ENCODE peak calls at places on chromosomes 5 and 9, in seven cellular contexts. One of them, this sample, is unnamed.

GRCh38 chr9:69264526-69264925 is 60.5 kb upstream of the ENTREP1 start:
- DNase-seq in activated CD4-positive, alpha-beta T cell treated with anti-CD3 and anti-CD28 coated beads for 1 hour: no peak
- DNase-seq in activated effector memory CD4-positive, alpha-beta T cell treated with anti-CD3 and anti-CD28 coated beads, Interleukin-2, amount 50 U/mL, for 16 hours: no peak
- DNase-seq in CD4-positive, alpha-beta T cell: no peak
- DNase-seq in cardiac fibroblast: peak
- DNase-seq in heart right ventricle: no peak
- DNase-seq in cardiac muscle cell: no peak
- DNase-seq in this sample: no peak

GRCh38 chr5:150321784-150322183 is 19.1 kb upstream of the ARSI start:
- DNase-seq in activated CD4-positive, alpha-beta T cell treated with anti-CD3 and anti-CD28 coated beads for 1 hour: no peak
- DNase-seq in activated effector memory CD4-positive, alpha-beta T cell treated with anti-CD3 and anti-CD28 coated beads, Interleukin-2, amount 50 U/mL, for 16 hours: no peak
- DNase-seq in CD4-positive, alpha-beta T cell: no peak
- DNase-seq in cardiac fibroblast: peak
- DNase-seq in heart right ventricle: no peak
- DNase-seq in cardiac muscle cell: no peak
- DNase-seq in this sample: no peak

GRCh38 chr9:134136117-134136996 is 475 bp downstream of the WDR5 start:
- DNase-seq in activated CD4-positive, alpha-beta T cell treated with anti-CD3 and anti-CD28 coated beads for 1 hour: no peak
- DNase-seq in activated effector memory CD4-positive, alpha-beta T cell treated with anti-CD3 and anti-CD28 coated beads, Interleukin-2, amount 50 U/mL, for 16 hours: peak
- DNase-seq in CD4-positive, alpha-beta T cell: no peak
- DNase-seq in cardiac fibroblast: peak
- DNase-seq in heart right ventricle: no peak
- DNase-seq in cardiac muscle cell: peak
- DNase-seq in this sample: no peak

GRCh38 chr5:81183811-81184748 is 49.0 kb upstream of the CKMT2 start:
- DNase-seq in activated CD4-positive, alpha-beta T cell treated with anti-CD3 and anti-CD28 coated beads for 1 hour: no peak
- DNase-seq in activated effector memory CD4-positive, alpha-beta T cell treated with anti-CD3 and anti-CD28 coated beads, Interleukin-2, amount 50 U/mL, for 16 hours: no peak
- DNase-seq in CD4-positive, alpha-beta T cell: no peak
- DNase-seq in cardiac fibroblast: no peak
- DNase-seq in heart right ventricle: no peak
- DNase-seq in cardiac muscle cell: no peak
- DNase-seq in this sample: no peak

GRCh38 chr5:3303777-3304176 is 291.9 kb upstream of the IRX1 start:
- DNase-seq in activated CD4-positive, alpha-beta T cell treated with anti-CD3 and anti-CD28 coated beads for 1 hour: no peak
- DNase-seq in activated effector memory CD4-positive, alpha-beta T cell treated with anti-CD3 and anti-CD28 coated beads, Interleukin-2, amount 50 U/mL, for 16 hours: no peak
- DNase-seq in CD4-positive, alpha-beta T cell: no peak
- DNase-seq in cardiac fibroblast: no peak
- DNase-seq in heart right ventricle: no peak
- DNase-seq in cardiac muscle cell: peak
- DNase-seq in this sample: no peak

GRCh38 chr5:158224200-158224599 is 365.3 kb upstream of the CLINT1 start:
- DNase-seq in activated CD4-positive, alpha-beta T cell treated with anti-CD3 and anti-CD28 coated beads for 1 hour: no peak
- DNase-seq in activated effector memory CD4-positive, alpha-beta T cell treated with anti-CD3 and anti-CD28 coated beads, Interleukin-2, amount 50 U/mL, for 16 hours: no peak
- DNase-seq in CD4-positive, alpha-beta T cell: no peak
- DNase-seq in cardiac fibroblast: no peak
- DNase-seq in heart right ventricle: no peak
- DNase-seq in cardiac muscle cell: no peak
- DNase-seq in this sample: no peak

GRCh38 chr9:136881691-136882108 is 4.6 kb upstream of the TRAF2 start:
- DNase-seq in activated CD4-positive, alpha-beta T cell treated with anti-CD3 and anti-CD28 coated beads for 1 hour: peak
- DNase-seq in activated effector memory CD4-positive, alpha-beta T cell treated with anti-CD3 and anti-CD28 coated beads, Interleukin-2, amount 50 U/mL, for 16 hours: peak
- DNase-seq in CD4-positive, alpha-beta T cell: no peak
- DNase-seq in cardiac fibroblast: no peak
- DNase-seq in heart right ventricle: peak
- DNase-seq in cardiac muscle cell: peak
- DNase-seq in this sample: peak

GRCh38 chr9:71783120-71783523 is 14.8 kb upstream of the CEMIP2 start:
- DNase-seq in activated CD4-positive, alpha-beta T cell treated with anti-CD3 and anti-CD28 coated beads for 1 hour: peak
- DNase-seq in activated effector memory CD4-positive, alpha-beta T cell treated with anti-CD3 and anti-CD28 coated beads, Interleukin-2, amount 50 U/mL, for 16 hours: peak
- DNase-seq in CD4-positive, alpha-beta T cell: peak
- DNase-seq in cardiac fibroblast: no peak
- DNase-seq in heart right ventricle: peak
- DNase-seq in cardiac muscle cell: no peak
- DNase-seq in this sample: peak

GRCh38 chr9:88523056-88523455 is 11.9 kb upstream of the NXNL2 start:
- DNase-seq in activated CD4-positive, alpha-beta T cell treated with anti-CD3 and anti-CD28 coated beads for 1 hour: no peak
- DNase-seq in activated effector memory CD4-positive, alpha-beta T cell treated with anti-CD3 and anti-CD28 coated beads, Interleukin-2, amount 50 U/mL, for 16 hours: no peak
- DNase-seq in CD4-positive, alpha-beta T cell: no peak
- DNase-seq in cardiac fibroblast: no peak
- DNase-seq in heart right ventricle: no peak
- DNase-seq in cardiac muscle cell: peak
- DNase-seq in this sample: no peak

GRCh38 chr5:9644630-9645029 is 14.5 kb upstream of the TAS2R1 start:
- DNase-seq in activated CD4-positive, alpha-beta T cell treated with anti-CD3 and anti-CD28 coated beads for 1 hour: no peak
- DNase-seq in activated effector memory CD4-positive, alpha-beta T cell treated with anti-CD3 and anti-CD28 coated beads, Interleukin-2, amount 50 U/mL, for 16 hours: no peak
- DNase-seq in CD4-positive, alpha-beta T cell: no peak
- DNase-seq in cardiac fibroblast: peak
- DNase-seq in heart right ventricle: no peak
- DNase-seq in cardiac muscle cell: peak
- DNase-seq in this sample: no peak

GRCh38 chr5:55934117-55934613 is 60.6 kb downstream of the IL6ST start:
- DNase-seq in activated CD4-positive, alpha-beta T cell treated with anti-CD3 and anti-CD28 coated beads for 1 hour: no peak
- DNase-seq in activated effector memory CD4-positive, alpha-beta T cell treated with anti-CD3 and anti-CD28 coated beads, Interleukin-2, amount 50 U/mL, for 16 hours: no peak
- DNase-seq in CD4-positive, alpha-beta T cell: no peak
- DNase-seq in cardiac fibroblast: peak
- DNase-seq in heart right ventricle: no peak
- DNase-seq in cardiac muscle cell: peak
- DNase-seq in this sample: no peak

GRCh38 chr5:71705416-71705815 is 13.7 kb upstream of the CARTPT start:
- DNase-seq in activated CD4-positive, alpha-beta T cell treated with anti-CD3 and anti-CD28 coated beads for 1 hour: no peak
- DNase-seq in activated effector memory CD4-positive, alpha-beta T cell treated with anti-CD3 and anti-CD28 coated beads, Interleukin-2, amount 50 U/mL, for 16 hours: no peak
- DNase-seq in CD4-positive, alpha-beta T cell: no peak
- DNase-seq in cardiac fibroblast: no peak
- DNase-seq in heart right ventricle: no peak
- DNase-seq in cardiac muscle cell: no peak
- DNase-seq in this sample: no peak

GRCh38 chr9:91771027-91771426 is 179.0 kb downstream of the ROR2 start:
- DNase-seq in activated CD4-positive, alpha-beta T cell treated with anti-CD3 and anti-CD28 coated beads for 1 hour: no peak
- DNase-seq in activated effector memory CD4-positive, alpha-beta T cell treated with anti-CD3 and anti-CD28 coated beads, Interleukin-2, amount 50 U/mL, for 16 hours: no peak
- DNase-seq in CD4-positive, alpha-beta T cell: no peak
- DNase-seq in cardiac fibroblast: peak
- DNase-seq in heart right ventricle: no peak
- DNase-seq in cardiac muscle cell: peak
- DNase-seq in this sample: no peak

GRCh38 chr9:115643948-115644727 is 509.5 kb upstream of the PAPPA start:
- DNase-seq in activated CD4-positive, alpha-beta T cell treated with anti-CD3 and anti-CD28 coated beads for 1 hour: no peak
- DNase-seq in activated effector memory CD4-positive, alpha-beta T cell treated with anti-CD3 and anti-CD28 coated beads, Interleukin-2, amount 50 U/mL, for 16 hours: no peak
- DNase-seq in CD4-positive, alpha-beta T cell: no peak
- DNase-seq in cardiac fibroblast: peak
- DNase-seq in heart right ventricle: no peak
- DNase-seq in cardiac muscle cell: no peak
- DNase-seq in this sample: no peak

GRCh38 chr9:70677336-70677735 is 262.9 kb upstream of the KLF9 start:
- DNase-seq in activated CD4-positive, alpha-beta T cell treated with anti-CD3 and anti-CD28 coated beads for 1 hour: no peak
- DNase-seq in activated effector memory CD4-positive, alpha-beta T cell treated with anti-CD3 and anti-CD28 coated beads, Interleukin-2, amount 50 U/mL, for 16 hours: no peak
- DNase-seq in CD4-positive, alpha-beta T cell: no peak
- DNase-seq in cardiac fibroblast: peak
- DNase-seq in heart right ventricle: no peak
- DNase-seq in cardiac muscle cell: peak
- DNase-seq in this sample: no peak

GRCh38 chr5:102795546-102795945 is 40.4 kb downstream of the PAM start:
- DNase-seq in activated CD4-positive, alpha-beta T cell treated with anti-CD3 and anti-CD28 coated beads for 1 hour: no peak
- DNase-seq in activated effector memory CD4-positive, alpha-beta T cell treated with anti-CD3 and anti-CD28 coated beads, Interleukin-2, amount 50 U/mL, for 16 hours: no peak
- DNase-seq in CD4-positive, alpha-beta T cell: no peak
- DNase-seq in cardiac fibroblast: no peak
- DNase-seq in heart right ventricle: no peak
- DNase-seq in cardiac muscle cell: no peak
- DNase-seq in this sample: no peak

GRCh38 chr9:112186695-112187094 is 11.6 kb upstream of the SUSD1 start:
- DNase-seq in activated CD4-positive, alpha-beta T cell treated with anti-CD3 and anti-CD28 coated beads for 1 hour: no peak
- DNase-seq in activated effector memory CD4-positive, alpha-beta T cell treated with anti-CD3 and anti-CD28 coated beads, Interleukin-2, amount 50 U/mL, for 16 hours: no peak
- DNase-seq in CD4-positive, alpha-beta T cell: no peak
- DNase-seq in cardiac fibroblast: no peak
- DNase-seq in heart right ventricle: no peak
- DNase-seq in cardiac muscle cell: no peak
- DNase-seq in this sample: no peak

This sample was measured in activated B cell treated with CpG ODN at 0.5 μM for 24 hours.